ENCODE peak calls at places on chromosomes 16 and 17, in five cellular contexts. D, X, O, W and Z are unnamed samples.

GRCh38 chr17:50547736-50548083 is 736 bp downstream of the SPATA20 start:
- DNase-seq in O (no peak), W (no peak), X (no peak), D (no peak), Z (no peak)

GRCh38 chr16:57479422-57480126 is 6.7 kb downstream of the DOK4 start:
- DNase-seq in D (peak), W (no peak), O (no peak), X (peak), Z (peak)

GRCh38 chr16:14186954-14187306 is 115.8 kb downstream of the MRTFB start:
- DNase-seq in X (no peak), O (no peak), W (no peak), D (no peak), Z (no peak)

GRCh38 chr16:84975066-84975465 is 36.3 kb downstream of the ZDHHC7 start:
- DNase-seq in X (no peak), O (no peak), D (no peak), W (no peak), Z (no peak)

GRCh38 chr17:19619705-19620325 is 28.7 kb upstream of the ALDH3A2 start:
- DNase-seq in X (no peak), W (no peak), O (no peak), D (no peak), Z (no peak)

GRCh38 chr17:83031321-83031945 is 48.0 kb upstream of the METRNL start:
- DNase-seq in O (no peak), X (no peak), W (no peak), D (no peak), Z (peak)

GRCh38 chr17:40854175-40854814 is 12.7 kb downstream of the KRT12 start:
- DNase-seq in W (no peak), X (no peak), O (no peak), D (no peak), Z (no peak)

GRCh38 chr16:46746821-46747776 is 1.0 kb downstream of the MYLK3 start:
- DNase-seq in D (peak), W (no peak), X (no peak), O (no peak), Z (peak)

GRCh38 chr16:72856797-72857196 is 191.1 kb downstream of the ZFHX3 start:
- DNase-seq in W (no peak), O (no peak), X (no peak), D (peak), Z (peak)

GRCh38 chr17:83118071-83118841 is 38.8 kb downstream of the METRNL start:
- DNase-seq in W (no peak), X (no peak), D (no peak), O (no peak), Z (no peak)

GRCh38 chr17:835263-835662 is 53.1 kb downstream of the MRM3 start:
- DNase-seq in W (no peak), X (no peak), D (no peak), O (no peak), Z (no peak)

GRCh38 chr17:51258756-51259573 is 884 bp downstream of the MBTD1 start:
- DNase-seq in W (no peak), D (peak), X (no peak), O (no peak), Z (no peak)

GRCh38 chr16:86714166-86714565 is 135.8 kb downstream of the FOXL1 start:
- DNase-seq in D (no peak), W (no peak), O (no peak), X (no peak), Z (no peak)

GRCh38 chr17:61583242-61583641 is 7.8 kb downstream of the NACA2 start:
- DNase-seq in O (no peak), D (peak), X (no peak), W (no peak), Z (peak)

GRCh38 chr16:8808613-8809353 is 11.1 kb downstream of the PMM2 start:
- DNase-seq in O (no peak), D (no peak), X (no peak), W (no peak), Z (no peak)

GRCh38 chr17:31008374-31009035 is 37.7 kb downstream of the RNF135 start:
- DNase-seq in O (peak), D (no peak), X (peak), W (peak), Z (no peak)

GRCh38 chr17:31687505-31688126 is 171.4 kb downstream of the COPRS start:
- DNase-seq in W (no peak), O (no peak), D (no peak), X (no peak), Z (no peak)

GRCh38 chr16:81861503-81861902 is 82.4 kb downstream of the PLCG2 start:
- DNase-seq in D (no peak), X (no peak), O (no peak), W (no peak), Z (no peak)

GRCh38 chr17:35087731-35088646 is 24.5 kb upstream of the RFFL start:
- DNase-seq in O (peak), W (peak), D (peak), X (peak), Z (peak)

GRCh38 chr16:84806256-84806889 is 13.4 kb upstream of the CRISPLD2 start:
- DNase-seq in W (no peak), O (no peak), D (peak), X (peak), Z (peak)

GRCh38 chr17:12522336-12522735 is 143.4 kb upstream of the MYOCD start:
- DNase-seq in W (no peak), O (no peak), X (no peak), D (no peak), Z (no peak)

GRCh38 chr16:75629132-75629531 is 6.1 kb upstream of the ADAT1 start:
- DNase-seq in D (no peak), W (no peak), X (no peak), O (no peak), Z (no peak)

GRCh38 chr17:77501101-77501566 is 360.4 kb downstream of the SEC14L1 start:
- DNase-seq in X (no peak), D (no peak), O (peak), W (no peak), Z (peak)

GRCh38 chr17:7782237-7782636 is 51.8 kb upstream of the KDM6B start:
- DNase-seq in D (no peak), O (no peak), X (no peak), W (no peak), Z (no peak)

GRCh38 chr16:82924075-82924854 is 297.5 kb downstream of the CDH13 start:
- DNase-seq in W (no peak), D (no peak), O (no peak), X (no peak), Z (no peak)

GRCh38 chr17:78737332-78737731 is 44.7 kb downstream of the CYTH1 start:
- DNase-seq in O (no peak), X (peak), W (no peak), D (no peak), Z (peak)

GRCh38 chr17:62907961-62908360 is 58.1 kb upstream of the TANC2 start:
- DNase-seq in X (no peak), W (no peak), D (no peak), O (no peak), Z (no peak)

GRCh38 chr16:1326380-1326779 is 7.1 kb upstream of the BAIAP3 start:
- DNase-seq in W (no peak), D (no peak), O (no peak), X (no peak), Z (no peak)

GRCh38 chr16:83245061-83245460 is 562.7 kb upstream of the HSBP1 start:
- DNase-seq in X (no peak), W (no peak), D (no peak), O (no peak), Z (no peak)